ENCODE peak calls at places on chromosome 17, in seven cellular contexts. One of them, this sample, is unnamed.

GRCh38 chr17:64006361-64007088 is 8.4 kb downstream of the PRR29 start:
- DNase-seq in mucosa of descending colon: no peak
- DNase-seq in thyroid gland: no peak
- DNase-seq in colonic mucosa: peak; percentile 49
- DNase-seq in GM06990: no peak
- DNase-seq in ovary: no peak
- DNase-seq in foreskin fibroblast: no peak
- DNase-seq in this sample: peak; percentile 18

GRCh38 chr17:60153606-60154355 is 4.0 kb downstream of the CA4 start:
- DNase-seq in mucosa of descending colon: no peak
- DNase-seq in thyroid gland: no peak
- DNase-seq in colonic mucosa: no peak
- DNase-seq in GM06990: no peak
- DNase-seq in ovary: no peak
- DNase-seq in foreskin fibroblast: peak; percentile 44
- DNase-seq in this sample: no peak

GRCh38 chr17:7807206-7807605 is 26.8 kb upstream of the KDM6B start:
- DNase-seq in mucosa of descending colon: no peak
- DNase-seq in thyroid gland: no peak
- DNase-seq in colonic mucosa: no peak
- DNase-seq in GM06990: no peak
- DNase-seq in ovary: no peak
- DNase-seq in foreskin fibroblast: no peak
- DNase-seq in this sample: no peak

GRCh38 chr17:17942846-17943245 is 29.4 kb downstream of the TOM1L2 start:
- DNase-seq in mucosa of descending colon: no peak
- DNase-seq in thyroid gland: no peak
- DNase-seq in colonic mucosa: no peak
- DNase-seq in GM06990: no peak
- DNase-seq in ovary: no peak
- DNase-seq in foreskin fibroblast: peak; percentile 77
- DNase-seq in this sample: no peak

GRCh38 chr17:74532115-74532514 is 840 bp upstream of the CD300LB start:
- DNase-seq in mucosa of descending colon: no peak
- DNase-seq in thyroid gland: no peak
- DNase-seq in colonic mucosa: peak; percentile 48
- DNase-seq in GM06990: no peak
- DNase-seq in ovary: no peak
- DNase-seq in foreskin fibroblast: no peak
- DNase-seq in this sample: no peak

GRCh38 chr17:44400226-44400847 is 10.9 kb upstream of the ITGA2B start:
- DNase-seq in mucosa of descending colon: no peak
- DNase-seq in thyroid gland: peak; percentile 33
- DNase-seq in colonic mucosa: no peak
- DNase-seq in GM06990: no peak
- DNase-seq in ovary: no peak
- DNase-seq in foreskin fibroblast: peak; percentile 52
- DNase-seq in this sample: peak; percentile 42

GRCh38 chr17:64617125-64617780 is 44.9 kb downstream of the SMURF2 start:
- DNase-seq in mucosa of descending colon: no peak
- DNase-seq in thyroid gland: no peak
- DNase-seq in colonic mucosa: no peak
- DNase-seq in GM06990: no peak
- DNase-seq in ovary: no peak
- DNase-seq in foreskin fibroblast: peak; percentile 58
- DNase-seq in this sample: no peak

GRCh38 chr17:6797718-6798351 is 21.8 kb downstream of the FBXO39 start:
- DNase-seq in mucosa of descending colon: no peak
- DNase-seq in thyroid gland: no peak
- DNase-seq in colonic mucosa: no peak
- DNase-seq in GM06990: no peak
- DNase-seq in ovary: no peak
- DNase-seq in foreskin fibroblast: peak; percentile 48
- DNase-seq in this sample: peak; percentile 64

GRCh38 chr17:67386965-67387551 is 10.0 kb downstream of the PITPNC1 start:
- DNase-seq in mucosa of descending colon: peak; percentile 79
- DNase-seq in thyroid gland: peak; percentile 37
- DNase-seq in colonic mucosa: peak; percentile 73
- DNase-seq in GM06990: peak; percentile 56
- DNase-seq in ovary: peak; percentile 57
- DNase-seq in foreskin fibroblast: peak; percentile 72
- DNase-seq in this sample: peak; percentile 35

GRCh38 chr17:58702045-58702476 is 9.7 kb downstream of the RAD51C start:
- DNase-seq in mucosa of descending colon: no peak
- DNase-seq in thyroid gland: no peak
- DNase-seq in colonic mucosa: no peak
- DNase-seq in GM06990: peak; percentile 68
- DNase-seq in ovary: no peak
- DNase-seq in foreskin fibroblast: no peak
- DNase-seq in this sample: no peak

GRCh38 chr17:640436-640835 is 74.2 kb downstream of the VPS53 start:
- DNase-seq in mucosa of descending colon: no peak
- DNase-seq in thyroid gland: no peak
- DNase-seq in colonic mucosa: no peak
- DNase-seq in GM06990: no peak
- DNase-seq in ovary: no peak
- DNase-seq in foreskin fibroblast: no peak
- DNase-seq in this sample: no peak

DNA sequence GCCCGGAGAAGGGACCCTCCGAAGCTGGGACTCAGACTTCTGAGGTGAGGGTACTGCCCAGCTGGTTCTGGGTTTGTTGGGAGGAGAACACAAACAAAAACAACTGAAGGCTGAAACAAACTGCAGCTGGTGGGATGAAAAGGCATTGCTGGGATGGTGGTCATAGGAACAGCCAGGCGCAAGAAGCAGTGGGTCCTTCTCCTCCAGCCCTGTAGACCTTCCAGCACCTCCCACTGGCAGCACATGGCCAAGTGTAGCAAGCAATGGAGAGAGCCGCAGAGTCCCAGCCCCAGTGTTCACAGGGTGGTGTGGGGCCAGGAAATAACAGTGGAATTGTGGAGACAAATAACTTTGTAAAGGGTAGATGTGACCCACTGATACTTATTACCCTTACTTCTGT is 48.7 kb upstream of the FOXJ1 start:
- DNase-seq in mucosa of descending colon: no peak
- DNase-seq in thyroid gland: no peak
- DNase-seq in colonic mucosa: no peak
- DNase-seq in GM06990: no peak
- DNase-seq in ovary: no peak
- DNase-seq in foreskin fibroblast: no peak
- DNase-seq in this sample: no peak
- TF ChIP-seq CTCF in mucosa of descending colon: no peak
- TF ChIP-seq CTCF in thyroid gland: no peak
- TF ChIP-seq CTCF in colonic mucosa: no peak
- TF ChIP-seq CTCF in GM06990: no peak
- TF ChIP-seq CTCF in ovary: no peak
- TF ChIP-seq CTCF in foreskin fibroblast: no peak
- TF ChIP-seq CTCF in this sample: no peak

GRCh38 chr17:29242790-29243189 is 3.9 kb upstream of the CRYBA1 start:
- DNase-seq in mucosa of descending colon: no peak
- DNase-seq in thyroid gland: no peak
- DNase-seq in colonic mucosa: no peak
- DNase-seq in GM06990: no peak
- DNase-seq in ovary: no peak
- DNase-seq in foreskin fibroblast: no peak
- DNase-seq in this sample: no peak

GRCh38 chr17:29243792-29244191 is 2.9 kb upstream of the CRYBA1 start:
- DNase-seq in mucosa of descending colon: no peak
- DNase-seq in thyroid gland: no peak
- DNase-seq in colonic mucosa: no peak
- DNase-seq in GM06990: no peak
- DNase-seq in ovary: no peak
- DNase-seq in foreskin fibroblast: peak; percentile 71
- DNase-seq in this sample: peak; percentile 39

GRCh38 chr17:29240477-29240876 is 6.2 kb upstream of the CRYBA1 start:
- DNase-seq in mucosa of descending colon: no peak
- DNase-seq in thyroid gland: no peak
- DNase-seq in colonic mucosa: no peak
- DNase-seq in GM06990: no peak
- DNase-seq in ovary: no peak
- DNase-seq in foreskin fibroblast: no peak
- DNase-seq in this sample: peak; percentile 27

GRCh38 chr17:29242051-29242450 is 4.6 kb upstream of the CRYBA1 start:
- DNase-seq in mucosa of descending colon: no peak
- DNase-seq in thyroid gland: no peak
- DNase-seq in colonic mucosa: no peak
- DNase-seq in GM06990: no peak
- DNase-seq in ovary: no peak
- DNase-seq in foreskin fibroblast: no peak
- DNase-seq in this sample: no peak

GRCh38 chr17:29241015-29241963 is 5.4 kb upstream of the CRYBA1 start:
- DNase-seq in mucosa of descending colon: no peak
- DNase-seq in thyroid gland: no peak
- DNase-seq in colonic mucosa: no peak
- DNase-seq in GM06990: no peak
- DNase-seq in ovary: no peak
- DNase-seq in foreskin fibroblast: peak; percentile 97
- DNase-seq in this sample: peak; percentile 94
- TF ChIP-seq CTCF in mucosa of descending colon: no peak
- TF ChIP-seq CTCF in thyroid gland: no peak
- TF ChIP-seq CTCF in colonic mucosa: no peak
- TF ChIP-seq CTCF in GM06990: peak; percentile 11
- TF ChIP-seq CTCF in ovary: no peak
- TF ChIP-seq CTCF in foreskin fibroblast: no peak
- TF ChIP-seq CTCF in this sample: no peak

GRCh38 chr17:14048169-14048568 is 21.1 kb upstream of the COX10 start:
- DNase-seq in mucosa of descending colon: no peak
- DNase-seq in thyroid gland: no peak
- DNase-seq in colonic mucosa: no peak
- DNase-seq in GM06990: no peak
- DNase-seq in ovary: no peak
- DNase-seq in foreskin fibroblast: peak; percentile 26
- DNase-seq in this sample: no peak
- TF ChIP-seq CTCF in mucosa of descending colon: no peak
- TF ChIP-seq CTCF in thyroid gland: no peak
- TF ChIP-seq CTCF in colonic mucosa: peak; percentile 25
- TF ChIP-seq CTCF in GM06990: peak; percentile 33
- TF ChIP-seq CTCF in ovary: no peak
- TF ChIP-seq CTCF in foreskin fibroblast: no peak
- TF ChIP-seq CTCF in this sample: peak; percentile 41

GRCh38 chr17:80361495-80362220 is 53.3 kb upstream of the ENDOV start:
- DNase-seq in mucosa of descending colon: no peak
- DNase-seq in thyroid gland: no peak
- DNase-seq in colonic mucosa: no peak
- DNase-seq in GM06990: no peak
- DNase-seq in ovary: peak; percentile 33
- DNase-seq in foreskin fibroblast: peak; percentile 7
- DNase-seq in this sample: peak; percentile 3
- TF ChIP-seq CTCF in mucosa of descending colon: no peak
- TF ChIP-seq CTCF in thyroid gland: no peak
- TF ChIP-seq CTCF in colonic mucosa: no peak
- TF ChIP-seq CTCF in GM06990: peak; percentile 31
- TF ChIP-seq CTCF in ovary: no peak
- TF ChIP-seq CTCF in foreskin fibroblast: peak; percentile 12
- TF ChIP-seq CTCF in this sample: peak; percentile 30

GRCh38 chr17:52128721-52129120 is 29.8 kb downstream of the CA10 start:
- DNase-seq in mucosa of descending colon: no peak
- DNase-seq in thyroid gland: no peak
- DNase-seq in colonic mucosa: no peak
- DNase-seq in GM06990: no peak
- DNase-seq in ovary: no peak
- DNase-seq in foreskin fibroblast: no peak
- DNase-seq in this sample: no peak
- TF ChIP-seq CTCF in mucosa of descending colon: no peak
- TF ChIP-seq CTCF in thyroid gland: no peak
- TF ChIP-seq CTCF in colonic mucosa: no peak
- TF ChIP-seq CTCF in GM06990: no peak
- TF ChIP-seq CTCF in ovary: no peak
- TF ChIP-seq CTCF in foreskin fibroblast: no peak
- TF ChIP-seq CTCF in this sample: no peak

This sample was measured in fibroblast of villous mesenchyme.